ENCODE peak calls at places on chromosomes 16 and 17, in four cellular contexts. One of them, this sample, is unnamed.

GRCh38 chr16:17403156-17403809 is 67.5 kb downstream of the XYLT1 start:
- DNase-seq in iPS-NIHi11: no peak
- DNase-seq in adrenal gland: no peak
- DNase-seq in activated CD4-positive, CD25-positive, alpha-beta regulatory T cell: no peak
- DNase-seq in this sample: no peak

GRCh38 chr16:86512301-86512859 is 2.1 kb downstream of the FOXF1 start:
- DNase-seq in iPS-NIHi11: no peak
- DNase-seq in adrenal gland: no peak
- DNase-seq in activated CD4-positive, CD25-positive, alpha-beta regulatory T cell: no peak
- DNase-seq in this sample: no peak

GRCh38 chr16:27109666-27110523 is 43.2 kb downstream of the C16orf82 start:
- DNase-seq in iPS-NIHi11: peak
- DNase-seq in adrenal gland: peak
- DNase-seq in activated CD4-positive, CD25-positive, alpha-beta regulatory T cell: peak
- DNase-seq in this sample: peak

GRCh38 chr17:33291248-33292183 is 1.6 kb downstream of the ASIC2 start:
- DNase-seq in iPS-NIHi11: peak
- DNase-seq in adrenal gland: peak
- DNase-seq in activated CD4-positive, CD25-positive, alpha-beta regulatory T cell: no peak
- DNase-seq in this sample: peak

GRCh38 chr17:50558955-50559614 is 1.4 kb upstream of the CACNA1G start:
- DNase-seq in iPS-NIHi11: peak
- DNase-seq in adrenal gland: no peak
- DNase-seq in activated CD4-positive, CD25-positive, alpha-beta regulatory T cell: no peak
- DNase-seq in this sample: no peak

GRCh38 chr17:70022175-70022574 is 52.9 kb upstream of the KCNJ16 start:
- DNase-seq in iPS-NIHi11: no peak
- DNase-seq in adrenal gland: no peak
- DNase-seq in activated CD4-positive, CD25-positive, alpha-beta regulatory T cell: no peak
- DNase-seq in this sample: no peak

GRCh38 chr17:80124351-80124981 is 22.5 kb downstream of the EIF4A3 start:
- DNase-seq in iPS-NIHi11: peak
- DNase-seq in adrenal gland: peak
- DNase-seq in activated CD4-positive, CD25-positive, alpha-beta regulatory T cell: no peak
- DNase-seq in this sample: peak

GRCh38 chr16:71467810-71468209 is 5.8 kb upstream of the ZNF23 start:
- DNase-seq in iPS-NIHi11: peak
- DNase-seq in adrenal gland: peak
- DNase-seq in activated CD4-positive, CD25-positive, alpha-beta regulatory T cell: peak
- DNase-seq in this sample: peak

GRCh38 chr17:19448341-19449268 is 37.6 kb downstream of the RNF112 start:
- DNase-seq in iPS-NIHi11: peak
- DNase-seq in adrenal gland: peak
- DNase-seq in activated CD4-positive, CD25-positive, alpha-beta regulatory T cell: no peak
- DNase-seq in this sample: no peak

GRCh38 chr16:27222499-27223225 is 19.3 kb downstream of the KDM8 start:
- DNase-seq in iPS-NIHi11: no peak
- DNase-seq in adrenal gland: peak
- DNase-seq in activated CD4-positive, CD25-positive, alpha-beta regulatory T cell: no peak
- DNase-seq in this sample: no peak

GRCh38 chr17:79498854-79499253 is 112.0 kb downstream of the RBFOX3 start:
- DNase-seq in iPS-NIHi11: no peak
- DNase-seq in adrenal gland: no peak
- DNase-seq in activated CD4-positive, CD25-positive, alpha-beta regulatory T cell: no peak
- DNase-seq in this sample: no peak

GRCh38 chr16:67926181-67926742 is 5.4 kb downstream of the CTRL start:
- DNase-seq in iPS-NIHi11: peak
- DNase-seq in adrenal gland: no peak
- DNase-seq in activated CD4-positive, CD25-positive, alpha-beta regulatory T cell: no peak
- DNase-seq in this sample: no peak

GRCh38 chr17:63024716-63025115 is 58.7 kb downstream of the TANC2 start:
- DNase-seq in iPS-NIHi11: no peak
- DNase-seq in adrenal gland: no peak
- DNase-seq in activated CD4-positive, CD25-positive, alpha-beta regulatory T cell: no peak
- DNase-seq in this sample: no peak

GRCh38 chr16:75219838-75220237 is 1.1 kb downstream of the CTRB1 start:
- DNase-seq in iPS-NIHi11: no peak
- DNase-seq in adrenal gland: no peak
- DNase-seq in activated CD4-positive, CD25-positive, alpha-beta regulatory T cell: no peak
- DNase-seq in this sample: no peak

GRCh38 chr16:57190136-57190535 is 4.0 kb downstream of the RSPRY1 start:
- DNase-seq in iPS-NIHi11: no peak
- DNase-seq in adrenal gland: no peak
- DNase-seq in activated CD4-positive, CD25-positive, alpha-beta regulatory T cell: no peak
- DNase-seq in this sample: no peak

GRCh38 chr17:7992924-7993323 is 9.5 kb upstream of the GUCY2D start:
- DNase-seq in iPS-NIHi11: no peak
- DNase-seq in adrenal gland: no peak
- DNase-seq in activated CD4-positive, CD25-positive, alpha-beta regulatory T cell: no peak
- DNase-seq in this sample: peak

GRCh38 chr17:82227629-82228277 is 1.1 kb upstream of the SLC16A3 start:
- DNase-seq in iPS-NIHi11: no peak
- DNase-seq in adrenal gland: no peak
- DNase-seq in activated CD4-positive, CD25-positive, alpha-beta regulatory T cell: no peak
- DNase-seq in this sample: no peak

GRCh38 chr16:68592466-68593337 is 52.4 kb upstream of the CDH3 start:
- DNase-seq in iPS-NIHi11: no peak
- DNase-seq in adrenal gland: no peak
- DNase-seq in activated CD4-positive, CD25-positive, alpha-beta regulatory T cell: no peak
- DNase-seq in this sample: peak

GRCh38 chr16:23976091-23977001 is 140.6 kb downstream of the PRKCB start:
- DNase-seq in iPS-NIHi11: no peak
- DNase-seq in adrenal gland: no peak
- DNase-seq in activated CD4-positive, CD25-positive, alpha-beta regulatory T cell: no peak
- DNase-seq in this sample: peak

GRCh38 chr17:81572499-81573030 is 20.4 kb upstream of the FAAP100 start:
- DNase-seq in iPS-NIHi11: no peak
- DNase-seq in adrenal gland: no peak
- DNase-seq in activated CD4-positive, CD25-positive, alpha-beta regulatory T cell: no peak
- DNase-seq in this sample: no peak

GRCh38 chr17:81035389-81036127 is 607 bp downstream of the BAIAP2 start:
- DNase-seq in iPS-NIHi11: peak
- DNase-seq in adrenal gland: no peak
- DNase-seq in activated CD4-positive, CD25-positive, alpha-beta regulatory T cell: no peak
- DNase-seq in this sample: no peak

GRCh38 chr16:86379505-86379846 is 130.9 kb upstream of the FOXF1 start:
- DNase-seq in iPS-NIHi11: no peak
- DNase-seq in adrenal gland: no peak
- DNase-seq in activated CD4-positive, CD25-positive, alpha-beta regulatory T cell: no peak
- DNase-seq in this sample: no peak

GRCh38 chr17:55248077-55248476 is 16.7 kb upstream of the HLF start:
- DNase-seq in iPS-NIHi11: no peak
- DNase-seq in adrenal gland: no peak
- DNase-seq in activated CD4-positive, CD25-positive, alpha-beta regulatory T cell: no peak
- DNase-seq in this sample: no peak

GRCh38 chr17:63443053-63443452 is 3.1 kb downstream of the CYB561 start:
- DNase-seq in iPS-NIHi11: no peak
- DNase-seq in adrenal gland: no peak
- DNase-seq in activated CD4-positive, CD25-positive, alpha-beta regulatory T cell: no peak
- DNase-seq in this sample: no peak

GRCh38 chr17:2101448-2102257 is 46.8 kb downstream of the HIC1 start:
- DNase-seq in iPS-NIHi11: no peak
- DNase-seq in adrenal gland: peak
- DNase-seq in activated CD4-positive, CD25-positive, alpha-beta regulatory T cell: no peak
- DNase-seq in this sample: peak

GRCh38 chr17:75138519-75138918 is 7.0 kb upstream of the NT5C start:
- DNase-seq in iPS-NIHi11: no peak
- DNase-seq in adrenal gland: no peak
- DNase-seq in activated CD4-positive, CD25-positive, alpha-beta regulatory T cell: no peak
- DNase-seq in this sample: no peak

GRCh38 chr17:13398853-13399252 is 202.9 kb downstream of the HS3ST3A1 start:
- DNase-seq in iPS-NIHi11: no peak
- DNase-seq in adrenal gland: no peak
- DNase-seq in activated CD4-positive, CD25-positive, alpha-beta regulatory T cell: no peak
- DNase-seq in this sample: no peak

GRCh38 chr17:43015579-43015978 is 6.6 kb downstream of the VAT1 start:
- DNase-seq in iPS-NIHi11: no peak
- DNase-seq in adrenal gland: peak
- DNase-seq in activated CD4-positive, CD25-positive, alpha-beta regulatory T cell: no peak
- DNase-seq in this sample: no peak

This sample was measured in KBM-7.